ENCODE peak calls at places on chromosomes 7 and 10, in five cellular contexts. U, G, Z, D and O are unnamed samples.

GRCh38 chr10:43585046-43585445 is 10.6 kb upstream of the ZNF239 start:
- DNase-seq in D (no peak), G (no peak), U (no peak), Z (no peak), O (no peak)

GRCh38 chr7:1026721-1027151 is 17.6 kb upstream of the GPR146 start:
- DNase-seq in U (no peak), G (no peak), Z (no peak), D (no peak), O (no peak)

GRCh38 chr7:107090452-107090851 is 45.9 kb downstream of the PRKAR2B start:
- DNase-seq in G (peak), Z (no peak), U (no peak), D (no peak), O (no peak)

GRCh38 chr7:151115836-151116418 is 29.7 kb downstream of the AGAP3 start:
- DNase-seq in D (no peak), Z (no peak), G (no peak), U (no peak), O (peak)

GRCh38 chr10:13658864-13659685 is 72.3 kb downstream of the PRPF18 start:
- DNase-seq in D (no peak), G (peak), Z (no peak), U (no peak), O (no peak)

GRCh38 chr10:43623351-43623750 is 17.1 kb downstream of the ZNF485 start:
- DNase-seq in G (no peak), U (no peak), D (peak), Z (no peak), O (no peak)

GRCh38 chr10:112471878-112472487 is 25.0 kb downstream of the VTI1A start:
- DNase-seq in Z (no peak), G (peak), U (no peak), D (peak), O (no peak)

GRCh38 chr10:21721000-21721670 is 187.1 kb downstream of the MLLT10 start:
- DNase-seq in G (no peak), Z (no peak), U (no peak), D (peak), O (no peak)

GRCh38 chr7:150804802-150805201 is 4.2 kb downstream of the TMEM176A start:
- DNase-seq in D (no peak), U (no peak), Z (no peak), G (no peak), O (no peak)

GRCh38 chr10:71323407-71323806 is 4.3 kb downstream of the SLC29A3 start:
- DNase-seq in G (no peak), Z (no peak), D (peak), U (no peak), O (no peak)

GRCh38 chr10:33146189-33146524 is 188.1 kb upstream of the ITGB1 start:
- DNase-seq in Z (no peak), U (no peak), D (no peak), G (no peak), O (no peak)

GRCh38 chr7:18693401-18693800 is 197.9 kb downstream of the HDAC9 start:
- DNase-seq in Z (no peak), G (peak), D (peak), U (no peak), O (no peak)

GRCh38 chr7:55365103-55365679 is at the start of gene LANCL2:
- DNase-seq in Z (no peak), U (peak), G (no peak), D (peak), O (peak)

GRCh38 chr7:94154182-94154581 is 150.0 kb upstream of the BET1 start:
- DNase-seq in G (no peak), Z (no peak), U (no peak), D (no peak), O (no peak)

GRCh38 chr7:48084727-48085432 is 4.2 kb upstream of the UPP1 start:
- DNase-seq in U (peak), Z (peak), D (peak), G (peak), O (no peak)

GRCh38 chr7:156777364-156778069 is 115.5 kb downstream of the LMBR1 start:
- DNase-seq in G (no peak), U (no peak), Z (no peak), D (no peak), O (no peak)

GRCh38 chr10:119750391-119751230 is 24.8 kb downstream of the INPP5F start:
- DNase-seq in U (peak), G (peak), Z (peak), D (peak), O (no peak)

GRCh38 chr10:132209130-132209529 is 22.4 kb downstream of the DPYSL4 start:
- DNase-seq in D (no peak), G (no peak), U (no peak), Z (no peak), O (no peak)